ENCODE peak calls at places on chromosomes 3 and 15, in four cellular contexts. T is K562, Y is WTC11, F is HepG2. R is an unnamed sample.

GRCh38 chr3:11818033-11818432 is 28.7 kb downstream of the TAMM41 start:
- DNase-seq in Y (no peak), F (no peak), T (no peak), R (no peak)

GRCh38 chr3:39234705-39235104 is 42.3 kb upstream of the XIRP1 start:
- DNase-seq in Y (no peak), T (no peak), F (no peak), R (no peak)

GRCh38 chr3:52053307-52054304 is 2.8 kb downstream of the DUSP7 start:
- DNase-seq in T (no peak), Y (no peak), F (no peak), R (peak)

GRCh38 chr3:176789281-176789705 is 408.0 kb downstream of the TBL1XR1 start:
- DNase-seq in F (no peak), T (no peak), Y (no peak), R (no peak)

GRCh38 chr3:18740631-18741583 is 315.8 kb upstream of the SATB1 start:
- DNase-seq in Y (no peak), T (no peak), F (no peak), R (peak)

GRCh38 chr3:55486101-55486856 is 827 bp downstream of the WNT5A start:
- DNase-seq in F (no peak), T (no peak), Y (peak), R (no peak)

GRCh38 chr3:160378331-160379109 is 20.5 kb downstream of the IFT80 start:
- DNase-seq in T (no peak), Y (no peak), F (no peak), R (no peak)

GRCh38 chr3:150786791-150787190 is 23.8 kb upstream of the SIAH2 start:
- DNase-seq in F (no peak), Y (no peak), T (peak), R (no peak)

GRCh38 chr3:84959470-84960380 is 936 bp downstream of the CADM2 start:
- DNase-seq in Y (peak), T (no peak), F (no peak), R (no peak)

GRCh38 chr3:10286596-10287295 is 6.0 kb downstream of the GHRL start:
- DNase-seq in T (no peak), Y (no peak), F (peak), R (no peak)

DNA sequence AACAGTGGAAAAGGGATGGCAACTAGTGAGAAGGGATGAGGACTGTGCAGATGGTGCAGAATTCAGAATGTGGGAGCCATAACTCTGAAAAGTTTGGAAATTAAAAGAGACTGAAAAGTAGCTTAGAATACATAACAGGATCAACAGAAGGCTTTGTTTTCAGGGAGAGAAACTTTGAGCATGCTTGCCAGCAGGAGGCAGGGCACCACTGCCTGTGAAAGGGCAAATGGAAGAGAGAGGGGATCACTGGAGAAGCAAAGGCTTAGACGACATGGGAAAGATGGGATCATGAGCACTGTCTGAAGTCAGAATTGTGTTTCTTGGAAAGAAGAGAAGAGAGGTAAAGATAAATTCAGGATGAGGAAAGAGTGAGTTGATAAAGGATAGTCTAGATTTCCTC is 99.6 kb downstream of the ABI3BP start:
- DNase-seq in T (no peak), Y (peak), F (peak), R (no peak)
- TF ChIP-seq ETV6 in T (no peak), Y (no peak), F (no peak), R (no peak)

GRCh38 chr3:50139308-50139707 is 15.8 kb upstream of the SEMA3F start:
- DNase-seq in F (no peak), T (no peak), Y (peak), R (no peak)
- TF ChIP-seq ETV6 in F (no peak), T (no peak), Y (no peak), R (no peak)

DNA sequence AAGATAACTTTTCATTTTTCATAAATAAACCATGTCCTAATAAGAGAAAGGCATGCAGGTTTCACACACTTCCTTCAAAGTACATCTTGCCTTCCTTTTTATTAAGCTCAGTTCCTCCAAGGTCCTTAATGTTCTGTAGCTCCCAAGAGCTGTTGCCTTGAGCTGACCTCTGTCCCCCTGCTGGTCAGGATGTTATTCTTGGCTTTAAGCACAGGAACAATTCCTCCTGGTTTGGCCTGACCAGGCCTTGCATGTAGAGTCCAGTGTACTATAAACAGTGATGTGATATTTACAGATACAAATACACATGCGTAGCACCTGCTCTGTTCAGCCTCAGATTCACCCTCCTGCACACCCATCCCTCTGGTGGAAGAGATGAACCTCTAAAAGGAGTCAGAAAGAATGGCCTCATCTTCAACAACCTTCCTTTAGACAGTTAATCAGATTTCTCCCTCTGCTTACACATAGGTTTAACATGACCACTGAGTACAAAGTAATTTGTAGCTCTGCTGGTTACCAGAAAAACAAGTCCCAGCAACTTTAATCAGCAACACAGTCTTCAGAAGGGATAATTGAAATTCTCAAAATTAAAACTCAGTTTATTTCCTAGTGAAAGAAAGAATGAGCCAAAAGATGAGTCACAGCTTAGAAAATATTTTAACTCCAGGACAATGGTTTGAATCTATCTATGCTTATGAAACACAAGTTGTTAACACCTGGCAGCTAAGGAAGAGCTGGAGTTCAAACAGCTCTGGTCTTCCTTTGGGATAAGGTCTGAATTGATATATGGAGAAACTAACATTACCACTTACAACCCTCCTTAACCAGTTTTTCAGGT is 46.5 kb downstream of the PTPN9 start:
- DNase-seq in Y (peak), T (peak), F (peak), R (no peak)
- TF ChIP-seq ETV6 in Y (no peak), T (no peak), F (no peak), R (no peak)

DNA sequence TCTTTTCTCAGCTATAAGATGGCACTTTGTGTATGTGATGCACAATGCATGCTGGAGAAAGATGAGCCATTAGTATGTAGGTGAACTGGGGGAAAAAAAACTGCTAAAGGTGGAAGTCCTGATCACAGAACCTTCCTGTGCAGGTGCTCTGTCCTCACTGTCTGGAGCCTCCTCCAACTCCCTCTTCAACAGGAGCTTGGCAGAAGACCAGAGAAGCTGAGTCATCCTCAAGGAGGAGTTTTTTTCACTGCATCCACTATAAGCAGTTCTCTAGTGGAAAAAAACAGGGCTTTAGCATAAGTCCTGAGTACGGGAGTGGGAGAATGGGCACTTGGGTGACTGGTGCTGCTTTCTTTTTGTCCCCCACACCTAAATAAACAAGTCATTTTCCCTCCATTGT is 168.4 kb upstream of the CADPS start:
- DNase-seq in F (no peak), Y (no peak), T (no peak), R (no peak)
- TF ChIP-seq ETV6 in F (no peak), Y (no peak), T (no peak), R (no peak)

GRCh38 chr3:23832523-23832922 is 26.8 kb downstream of the UBE2E1 start:
- DNase-seq in Y (no peak), T (no peak), F (no peak), R (no peak)

GRCh38 chr3:23829242-23829934 is 23.6 kb downstream of the UBE2E1 start:
- DNase-seq in F (no peak), T (no peak), Y (no peak), R (peak)

GRCh38 chr3:23834082-23834870 is 28.5 kb downstream of the UBE2E1 start:
- DNase-seq in T (no peak), F (no peak), Y (no peak), R (no peak)

GRCh38 chr3:23831517-23832394 is 26.0 kb downstream of the UBE2E1 start:
- DNase-seq in T (no peak), Y (no peak), F (no peak), R (no peak)

DNA sequence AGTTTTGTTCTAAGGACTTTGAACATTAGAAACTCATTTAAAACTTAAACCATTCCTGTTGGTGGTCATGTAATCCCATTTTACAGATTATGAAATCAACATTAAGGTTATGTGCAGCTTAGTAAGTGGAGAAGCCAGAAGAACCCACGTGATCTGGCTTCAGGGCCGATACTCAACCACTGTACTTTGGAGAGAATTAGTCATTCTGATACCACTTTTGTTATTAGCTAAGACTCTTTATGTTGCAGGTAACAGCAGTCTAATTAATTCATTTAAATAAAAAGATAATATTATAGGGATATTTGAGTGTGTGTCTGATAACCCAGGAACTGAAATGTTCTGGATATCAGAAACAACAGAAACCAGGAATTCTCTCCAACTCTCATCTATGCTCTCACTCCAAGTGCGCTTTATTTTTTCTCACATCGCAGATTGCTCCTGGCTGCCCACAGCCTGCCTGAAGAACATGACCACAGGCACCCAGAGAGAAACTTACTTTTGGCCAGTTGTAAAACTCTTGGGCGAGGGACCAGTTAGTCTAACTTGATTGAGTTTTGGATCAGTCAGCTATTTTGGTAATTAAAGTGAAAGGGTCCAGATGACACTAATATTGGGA is 25.2 kb downstream of the UBE2E1 start:
- DNase-seq in T (no peak), F (no peak), Y (no peak), R (peak)
- TF ChIP-seq ETV6 in T (no peak), F (no peak), Y (no peak), R (no peak)

GRCh38 chr3:77500711-77501110 is 460.8 kb downstream of the ROBO2 start:
- DNase-seq in Y (no peak), T (no peak), F (no peak), R (no peak)
- TF ChIP-seq ETV6 in Y (no peak), T (no peak), F (no peak), R (no peak)